ENCODE peak calls at places on chromosomes 5 and 9, in nine cellular contexts. W, E, J, A, Y, B, U, F and D are unnamed samples.

GRCh38 chr5:146047396-146047795 is 58.0 kb downstream of the PLAC8L1 start:
- DNase-seq in Y (no peak), F (no peak), U (no peak), E (no peak), B (no peak), A (peak; percentile 5), J (no peak), W (no peak), D (no peak)

GRCh38 chr5:171355302-171355724 is 32.3 kb upstream of the NPM1 start:
- DNase-seq in E (no peak), F (peak; percentile 59), A (no peak), Y (no peak), W (no peak), B (no peak), J (no peak), U (no peak), D (no peak)

GRCh38 chr9:12511726-12512125 is 181.5 kb upstream of the TYRP1 start:
- DNase-seq in F (no peak), E (no peak), A (no peak), J (no peak), W (no peak), U (no peak), Y (no peak), B (no peak), D (no peak)

GRCh38 chr9:72354704-72355103 is 10.3 kb downstream of the ZFAND5 start:
- DNase-seq in F (no peak), Y (no peak), A (no peak), W (no peak), B (no peak), E (no peak), U (no peak), J (no peak), D (no peak)

GRCh38 chr5:154557548-154557947 is 79.5 kb upstream of the HAND1 start:
- DNase-seq in U (no peak), J (no peak), W (no peak), Y (no peak), F (no peak), B (no peak), E (no peak), A (no peak), D (no peak)

GRCh38 chr5:167652690-167653089 is 638.8 kb upstream of the WWC1 start:
- DNase-seq in A (no peak), F (no peak), E (peak; percentile 38), W (no peak), J (no peak), U (no peak), B (no peak), Y (no peak), D (no peak)

GRCh38 chr9:114655689-114656088 is 1.9 kb downstream of the TEX53 start:
- DNase-seq in F (no peak), B (no peak), A (peak; percentile 85), J (no peak), E (no peak), U (no peak), W (no peak), Y (no peak), D (no peak)

GRCh38 chr5:179504600-179505396 is 45.6 kb upstream of the RUFY1 start:
- DNase-seq in A (no peak), Y (no peak), U (no peak), F (no peak), B (no peak), J (no peak), E (no peak), W (no peak), D (no peak)

GRCh38 chr5:133580618-133581017 is 31.7 kb downstream of the FSTL4 start:
- DNase-seq in W (no peak), B (no peak), F (no peak), E (no peak), Y (no peak), A (no peak), U (no peak), J (no peak), D (no peak)

GRCh38 chr5:174601937-174602336 is 122.4 kb upstream of the MSX2 start:
- DNase-seq in W (no peak), J (no peak), A (no peak), F (no peak), Y (peak; percentile 27), E (no peak), B (no peak), U (no peak), D (no peak)

GRCh38 chr5:14871084-14871572 is 450 bp downstream of the ANKH start:
- DNase-seq in A (no peak), W (no peak), B (no peak), Y (peak; percentile 30), J (peak; percentile 42), E (peak; percentile 27), U (no peak), F (peak; percentile 46), D (no peak)